ENCODE peak calls at places on chromosomes 11 and 22, in ten cellular contexts. D is neuronal stem cell, W is GM23248, R is neural progenitor cell, X is IMR-90, M is PC-9, Z is GM23338, N is MM.1S, O is fibroblast of lung, T is mesenchymal stem cell. G is an unnamed sample.

GRCh38 chr11:3944198-3944597 is 88.7 kb downstream of the STIM1 start:
- DNase-seq in O (peak), N (no peak), R (no peak), W (peak), T (no peak), X (no peak), M (no peak), Z (no peak), D (no peak), G (no peak)

GRCh38 chr11:62544521-62545436 is 1.8 kb downstream of the AHNAK start:
- DNase-seq in O (peak), N (no peak), T (peak), W (peak), R (peak), Z (no peak), D (no peak), X (no peak), M (peak), G (peak)

GRCh38 chr11:47861762-47862161 is 13.6 kb upstream of the NUP160 start:
- DNase-seq in O (peak), T (peak), M (peak), Z (no peak), D (no peak), R (no peak), N (no peak), X (peak), W (peak), G (no peak)

GRCh38 chr22:47043835-47044721 is 281.6 kb downstream of the TBC1D22A start:
- DNase-seq in X (peak), O (peak), T (peak), D (no peak), M (peak), Z (peak), N (no peak), R (peak), W (peak), G (peak)

GRCh38 chr11:56577621-56578020 is at the start of gene OR5M10:
- DNase-seq in O (no peak), X (no peak), R (no peak), W (no peak), Z (no peak), M (no peak), N (no peak), D (no peak), T (no peak), G (no peak)

GRCh38 chr11:7540830-7541555 is 27.2 kb downstream of the PPFIBP2 start:
- DNase-seq in D (no peak), T (no peak), O (no peak), Z (no peak), X (no peak), N (no peak), R (no peak), W (no peak), M (no peak), G (no peak)

GRCh38 chr11:129331217-129331616 is 44.4 kb upstream of the BARX2 start:
- DNase-seq in Z (no peak), O (peak), M (no peak), W (peak), N (no peak), T (no peak), X (peak), D (no peak), R (no peak), G (peak)

GRCh38 chr11:125514336-125515101 is 18.5 kb upstream of the FEZ1 start:
- DNase-seq in D (no peak), W (peak), R (no peak), N (peak), Z (no peak), O (peak), X (peak), T (peak), M (peak), G (peak)

GRCh38 chr11:71489311-71490043 is 36.5 kb downstream of the NADSYN1 start:
- DNase-seq in M (no peak), N (no peak), W (no peak), T (peak), X (peak), R (no peak), Z (no peak), O (peak), D (no peak), G (no peak)

GRCh38 chr22:37242395-37242918 is 1.6 kb downstream of the RAC2 start:
- DNase-seq in M (peak), X (peak), N (peak), R (no peak), Z (no peak), W (peak), D (no peak), T (peak), O (peak), G (peak)

GRCh38 chr11:78350101-78350645 is 67.4 kb downstream of the GAB2 start:
- DNase-seq in N (no peak), X (peak), M (peak), R (peak), Z (peak), D (no peak), O (peak), W (peak), T (peak), G (peak)

GRCh38 chr11:13972033-13972910 is 9.7 kb downstream of the SPON1 start:
- DNase-seq in R (no peak), Z (no peak), M (no peak), O (peak), N (no peak), T (no peak), X (peak), D (no peak), W (peak), G (no peak)

GRCh38 chr11:30595929-30596328 is 9.8 kb upstream of the MPPED2 start:
- DNase-seq in M (no peak), W (no peak), R (peak), N (no peak), T (no peak), X (no peak), D (no peak), Z (no peak), O (no peak), G (no peak)

GRCh38 chr11:530960-531825 is 4.2 kb downstream of the HRAS start:
- DNase-seq in W (no peak), X (no peak), O (no peak), N (no peak), M (no peak), D (no peak), T (no peak), Z (no peak), R (no peak), G (peak)

GRCh38 chr11:529740-530411 is 5.5 kb downstream of the HRAS start:
- DNase-seq in Z (no peak), M (no peak), D (no peak), X (no peak), R (no peak), O (no peak), W (no peak), N (no peak), T (no peak), G (peak)

GRCh38 chr11:528815-529728 is 6.3 kb downstream of the HRAS start:
- DNase-seq in T (no peak), O (no peak), D (no peak), R (no peak), M (no peak), N (no peak), X (no peak), W (no peak), Z (no peak), G (peak)

GRCh38 chr11:526192-526591 is 9.2 kb downstream of the HRAS start:
- DNase-seq in W (no peak), O (no peak), Z (no peak), N (no peak), X (no peak), R (no peak), D (no peak), T (no peak), M (no peak), G (peak)

GRCh38 chr11:528166-528814 is 7.1 kb downstream of the HRAS start:
- DNase-seq in O (no peak), D (no peak), R (no peak), N (no peak), X (no peak), W (no peak), T (no peak), Z (no peak), M (no peak), G (peak)
- H2AFZ ChIP-seq in O (no peak), D (no peak), R (no peak), N (no peak), X (no peak), W (no peak), T (no peak), Z (no peak), M (no peak), G (no peak)

DNA sequence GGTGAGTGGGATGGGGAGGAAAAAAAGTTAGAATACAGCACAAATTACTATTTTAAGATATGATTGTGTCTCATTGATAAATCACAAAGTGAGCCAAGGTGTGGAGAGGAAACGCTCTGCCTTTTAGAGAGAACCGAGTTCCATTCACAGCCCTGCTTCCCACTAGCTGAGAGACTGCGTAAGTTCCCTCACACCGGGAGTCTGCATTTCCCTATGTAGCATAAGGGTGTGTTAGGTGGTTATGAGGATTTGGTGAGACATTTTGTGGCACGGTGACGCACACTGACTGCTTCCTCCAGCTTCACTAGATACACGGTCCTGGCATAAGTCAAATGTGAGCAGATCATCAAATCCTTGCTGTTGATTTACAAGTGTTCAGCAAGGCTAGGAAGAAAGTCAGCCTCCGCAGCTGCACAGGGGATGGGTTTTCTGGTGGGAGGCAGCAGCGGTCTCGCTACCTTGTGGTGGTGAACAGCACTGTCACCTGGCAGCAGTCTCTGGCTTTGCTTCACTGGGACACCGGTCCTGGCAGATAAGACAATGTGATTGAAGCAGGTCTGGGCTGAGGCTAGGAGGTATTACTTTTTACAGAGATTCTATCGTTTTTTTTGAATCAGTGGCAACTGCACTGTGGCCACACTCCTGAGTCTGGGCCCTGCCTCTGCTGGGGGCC is 312.2 kb upstream of the B3GAT1 start:
- DNase-seq in W (no peak), Z (no peak), N (no peak), T (no peak), M (no peak), R (no peak), X (no peak), O (no peak), D (no peak), G (no peak)
- H2AFZ ChIP-seq in W (no peak), Z (no peak), N (no peak), T (no peak), M (no peak), R (no peak), X (no peak), O (no peak), D (no peak), G (no peak)

GRCh38 chr22:45473626-45474237 is 29.0 kb upstream of the FBLN1 start:
- DNase-seq in O (no peak), X (no peak), M (no peak), W (no peak), T (no peak), N (no peak), D (no peak), Z (no peak), R (peak), G (no peak)
- H2AFZ ChIP-seq in O (no peak), X (no peak), M (no peak), W (no peak), T (no peak), N (no peak), D (peak), Z (peak), R (no peak), G (peak)

GRCh38 chr11:67002921-67003411 is 20.0 kb upstream of the SYT12 start:
- DNase-seq in N (no peak), D (no peak), W (no peak), M (no peak), R (no peak), Z (peak), T (no peak), O (no peak), X (no peak), G (no peak)

GRCh38 chr11:66999555-66999954 is 23.4 kb upstream of the SYT12 start:
- DNase-seq in W (no peak), X (no peak), N (no peak), T (no peak), D (no peak), O (no peak), Z (no peak), M (no peak), R (no peak), G (no peak)

GRCh38 chr11:67002297-67002913 is 20.5 kb upstream of the SYT12 start:
- DNase-seq in T (no peak), N (no peak), R (peak), M (no peak), O (no peak), Z (peak), D (peak), X (no peak), W (no peak), G (no peak)

GRCh38 chr11:66996609-66997273 is 21.6 kb downstream of the C11orf86 start:
- DNase-seq in O (peak), N (no peak), R (no peak), Z (no peak), D (no peak), W (peak), T (peak), M (peak), X (peak), G (peak)

DNA sequence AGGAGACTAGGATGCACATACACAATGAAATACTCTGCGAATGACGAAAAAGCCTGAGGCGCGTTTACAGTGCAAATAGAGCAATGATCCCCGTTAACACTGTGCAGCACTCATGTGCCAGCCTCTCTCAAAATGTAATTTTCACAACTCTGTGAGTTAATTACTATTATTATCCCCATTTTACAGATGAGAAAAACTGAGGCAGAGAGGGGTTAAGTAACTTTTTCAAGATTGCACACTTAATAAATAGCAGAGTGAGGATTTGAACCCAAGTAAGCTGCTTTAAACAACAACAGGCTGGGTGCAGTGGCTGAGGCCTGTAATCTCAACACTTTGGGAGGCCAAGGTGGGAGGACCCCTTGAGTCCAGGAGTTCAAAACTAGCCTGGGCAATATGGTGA is 21.6 kb upstream of the SYT12 start:
- DNase-seq in R (no peak), D (no peak), W (no peak), N (no peak), O (no peak), T (no peak), X (no peak), Z (no peak), M (no peak), G (no peak)
- H2AFZ ChIP-seq in R (no peak), D (no peak), W (no peak), N (no peak), O (no peak), T (no peak), X (no peak), Z (no peak), M (no peak), G (no peak)

DNA sequence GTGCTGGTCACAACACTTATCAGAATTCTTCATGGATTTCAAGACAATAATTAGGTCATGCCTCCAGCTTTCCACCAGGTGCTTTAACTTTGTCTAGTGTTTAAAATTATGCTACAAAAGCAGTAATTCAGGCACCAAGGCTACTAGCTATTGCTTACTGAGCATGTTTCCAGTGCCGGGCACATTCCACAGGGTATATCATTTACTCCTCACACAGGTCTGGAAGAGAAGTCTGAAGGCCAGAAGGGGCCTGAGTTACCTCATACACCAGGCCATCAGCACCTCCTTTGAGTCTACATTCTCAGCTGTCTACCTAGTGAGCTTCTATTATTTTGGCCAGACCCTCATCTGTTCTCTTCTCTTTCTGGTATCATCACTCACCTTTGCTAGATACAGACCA is 41.7 kb upstream of the LMO2 start:
- DNase-seq in D (no peak), Z (no peak), M (no peak), N (no peak), W (no peak), T (no peak), O (no peak), R (no peak), X (no peak), G (peak)
- H2AFZ ChIP-seq in D (no peak), Z (no peak), M (no peak), N (no peak), W (no peak), T (no peak), O (no peak), R (no peak), X (no peak), G (no peak)

GRCh38 chr11:6269994-6270393 is 10.4 kb downstream of the CCKBR start:
- DNase-seq in D (no peak), O (no peak), T (no peak), Z (peak), X (no peak), M (no peak), N (no peak), W (peak), R (peak), G (no peak)

GRCh38 chr11:6273188-6273587 is 13.6 kb downstream of the CCKBR start:
- DNase-seq in Z (no peak), T (no peak), O (no peak), D (no peak), M (no peak), W (no peak), N (no peak), R (no peak), X (no peak), G (no peak)

GRCh38 chr11:6268811-6269210 is 9.2 kb downstream of the CCKBR start:
- DNase-seq in N (no peak), X (peak), O (peak), T (no peak), M (no peak), W (peak), R (no peak), Z (no peak), D (no peak), G (no peak)

GRCh38 chr11:6271598-6271997 is 12.0 kb downstream of the CCKBR start:
- DNase-seq in R (no peak), W (no peak), Z (no peak), M (no peak), D (no peak), N (no peak), O (no peak), X (no peak), T (no peak), G (no peak)

DNA sequence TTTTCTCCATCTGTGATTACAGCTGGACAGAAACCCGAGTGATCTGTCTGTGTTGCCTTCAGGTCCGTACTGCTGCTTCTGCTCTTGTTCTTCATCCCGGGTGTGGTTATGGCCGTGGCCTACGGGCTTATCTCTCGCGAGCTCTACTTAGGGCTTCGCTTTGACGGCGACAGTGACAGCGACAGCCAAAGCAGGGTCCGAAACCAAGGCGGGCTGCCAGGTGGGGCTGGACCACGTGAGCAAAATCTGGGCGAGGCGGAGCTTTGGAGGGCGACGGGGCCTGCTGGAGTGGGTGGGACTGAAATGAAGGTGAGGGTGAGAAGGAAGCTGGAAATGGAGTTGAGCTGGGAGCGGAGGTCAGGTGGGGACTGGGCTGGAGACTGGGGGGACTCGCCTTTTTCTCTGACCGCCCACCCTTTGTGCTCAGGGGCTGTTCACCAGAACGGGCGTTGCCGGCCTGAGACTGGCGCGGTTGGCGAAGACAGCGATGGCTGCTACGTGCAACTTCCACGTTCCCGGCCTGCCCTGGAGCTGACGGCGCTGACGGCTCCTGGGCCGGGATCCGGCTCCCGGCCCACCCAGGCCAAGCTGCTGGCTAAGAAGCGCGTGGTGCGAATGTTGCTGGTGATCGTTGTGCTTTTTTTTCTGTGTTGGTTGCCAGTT is 11.1 kb downstream of the CCKBR start:
- DNase-seq in O (no peak), X (no peak), D (no peak), N (no peak), Z (peak), W (peak), R (no peak), T (no peak), M (no peak), G (no peak)
- H2AFZ ChIP-seq in O (no peak), X (no peak), D (no peak), N (no peak), Z (no peak), W (peak), R (no peak), T (no peak), M (no peak), G (no peak)

GRCh38 chr11:118572914-118573550 is 823 bp downstream of the ARCN1 start:
- DNase-seq in W (peak), R (peak), T (peak), O (peak), X (peak), N (peak), Z (peak), D (peak), M (no peak), G (peak)
- H2AFZ ChIP-seq in W (no peak), R (peak), T (no peak), O (no peak), X (peak), N (peak), Z (peak), D (peak), M (peak), G (peak)

DNA sequence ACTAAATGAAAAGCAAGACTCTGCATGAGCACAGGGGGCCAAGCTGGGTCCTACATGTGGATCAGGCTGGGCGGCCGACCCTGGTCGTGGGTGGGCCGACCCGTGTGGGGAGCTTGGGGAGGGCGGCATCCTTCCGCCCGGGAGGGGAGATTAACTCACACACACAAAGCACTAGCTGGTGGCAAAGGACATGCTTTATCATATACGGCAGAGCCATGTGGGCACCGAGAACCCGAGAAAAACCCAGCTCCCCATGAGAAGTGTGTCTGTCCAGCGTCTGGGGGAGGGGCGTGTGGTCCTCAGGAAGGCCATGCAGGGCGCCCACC is 39.3 kb upstream of the TOLLIP start:
- DNase-seq in O (no peak), N (no peak), X (no peak), Z (no peak), M (no peak), T (no peak), W (no peak), R (no peak), D (no peak), G (no peak)
- H2AFZ ChIP-seq in O (no peak), N (no peak), X (no peak), Z (no peak), M (no peak), T (no peak), W (no peak), R (no peak), D (peak), G (no peak)

GRCh38 chr11:61390161-61390560 is 2.2 kb upstream of the TMEM216 start:
- DNase-seq in D (no peak), Z (no peak), T (peak), X (peak), O (no peak), M (no peak), N (no peak), R (no peak), W (no peak), G (no peak)

DNA sequence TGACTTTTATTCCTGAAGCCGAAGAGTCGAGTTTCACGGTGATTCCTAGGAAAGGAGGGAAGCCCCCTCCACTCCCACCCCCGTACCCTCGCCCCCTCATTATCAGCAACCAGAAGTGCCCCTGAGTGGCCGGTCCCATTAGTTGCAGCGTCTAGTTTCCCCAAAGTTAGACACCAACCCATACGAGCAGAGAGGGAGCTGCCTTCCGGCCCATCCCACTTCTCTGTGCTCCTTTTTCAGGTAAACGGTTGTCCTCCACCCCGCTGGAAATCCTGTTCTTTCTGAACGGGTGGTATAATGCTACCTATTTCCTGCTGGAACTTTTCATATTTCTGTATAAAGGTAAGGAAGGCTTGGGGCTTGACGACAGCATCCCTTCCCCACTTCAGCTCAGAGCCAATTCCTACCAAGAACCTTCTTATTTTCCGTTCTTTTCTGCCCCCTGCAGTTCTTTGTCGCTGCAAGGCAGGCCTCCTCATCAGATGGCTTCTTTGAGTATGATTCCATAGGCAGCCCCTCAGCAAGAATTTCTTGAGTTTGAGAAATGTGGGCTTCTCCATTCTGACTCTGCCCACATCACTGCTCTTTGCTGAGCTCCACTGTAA is 706 bp downstream of the TMEM216 start:
- DNase-seq in X (peak), T (peak), M (peak), N (peak), Z (peak), D (peak), W (peak), R (peak), O (peak), G (peak)
- H2AFZ ChIP-seq in X (peak), T (peak), M (peak), N (peak), Z (peak), D (peak), W (peak), R (peak), O (peak), G (peak)